ENCODE peak calls at places on chromosomes 12 and 14, in seven cellular contexts. Y, F, X, B, P, N and K are unnamed samples.

GRCh38 chr14:74654931-74655330 is 42.9 kb upstream of the LTBP2 start:
- DNase-seq in F (no peak), X (no peak), B (no peak), Y (no peak), N (no peak), P (no peak), K (no peak)

GRCh38 chr12:93540506-93540905 is 32.0 kb upstream of the SOCS2 start:
- DNase-seq in F (no peak), Y (no peak), P (no peak), B (no peak), X (no peak), N (no peak), K (no peak)

GRCh38 chr12:113414519-113415038 is 7.6 kb upstream of the SDSL start:
- DNase-seq in F (no peak), N (no peak), P (no peak), X (no peak), B (no peak), Y (no peak), K (no peak)

GRCh38 chr14:93987376-93987775 is 9.7 kb upstream of the CCDC197 start:
- DNase-seq in N (no peak), Y (no peak), X (no peak), B (no peak), P (no peak), F (no peak), K (no peak)

GRCh38 chr14:74563621-74564159 is 48.3 kb downstream of the LTBP2 start:
- DNase-seq in Y (no peak), B (no peak), X (no peak), N (no peak), P (peak), F (no peak), K (no peak)

GRCh38 chr12:54356951-54357356 is 7.3 kb downstream of the GPR84 start:
- DNase-seq in Y (no peak), X (no peak), F (no peak), P (no peak), N (no peak), B (no peak), K (no peak)

GRCh38 chr12:68334136-68334535 is 2.0 kb upstream of the MDM1 start:
- DNase-seq in N (no peak), Y (no peak), X (no peak), P (no peak), B (no peak), F (no peak), K (no peak)

GRCh38 chr12:57621497-57622292 is 10.5 kb downstream of the ARHGEF25 start:
- DNase-seq in Y (no peak), N (peak), F (peak), B (peak), X (no peak), P (peak), K (no peak)

GRCh38 chr12:130849561-130850417 is 10.7 kb upstream of the STX2 start:
- DNase-seq in N (no peak), Y (no peak), B (no peak), P (no peak), X (no peak), F (no peak), K (no peak)

GRCh38 chr12:8742501-8742900 is 44.7 kb downstream of the RIMKLB start:
- DNase-seq in B (peak), X (no peak), P (peak), N (no peak), F (no peak), Y (peak), K (no peak)

GRCh38 chr14:100474176-100474575 is 113.0 kb downstream of the BEGAIN start:
- DNase-seq in F (no peak), X (no peak), N (no peak), P (no peak), Y (no peak), B (no peak), K (no peak)

GRCh38 chr12:101781834-101782543 is 42.7 kb upstream of the SYCP3 start:
- DNase-seq in F (no peak), Y (no peak), N (no peak), X (no peak), P (peak), B (no peak), K (no peak)

GRCh38 chr12:89674326-89674942 is 34.2 kb downstream of the ATP2B1 start:
- DNase-seq in B (no peak), Y (no peak), N (no peak), X (no peak), P (no peak), F (no peak), K (no peak)

GRCh38 chr12:67909091-67909531 is 80.1 kb upstream of the IFNG-AS1 start:
- DNase-seq in B (no peak), Y (peak), P (peak), F (no peak), X (peak), N (no peak), K (peak)

GRCh38 chr14:90758028-90758889 is 58.0 kb downstream of the TTC7B start:
- DNase-seq in P (peak), F (peak), B (peak), Y (peak), N (peak), X (peak), K (peak)

GRCh38 chr14:79570648-79571047 is 640.7 kb downstream of the DIO2 start:
- DNase-seq in F (no peak), P (no peak), N (no peak), B (no peak), X (no peak), Y (no peak), K (no peak)

GRCh38 chr14:96925422-96925821 is 128.2 kb downstream of the VRK1 start:
- DNase-seq in P (no peak), F (no peak), N (no peak), Y (no peak), B (no peak), X (no peak), K (no peak)

GRCh38 chr14:90440592-90440991 is 43.8 kb downstream of the CALM1 start:
- DNase-seq in N (no peak), P (no peak), X (no peak), B (no peak), Y (no peak), F (no peak), K (no peak)

GRCh38 chr12:94831081-94831747 is 172.3 kb downstream of the NDUFA12 start:
- DNase-seq in X (no peak), Y (no peak), P (no peak), N (no peak), F (peak), B (no peak), K (no peak)